ENCODE peak calls at places on chromosomes 6 and 20, in nine cellular contexts. G is GM23338, C is osteoblast, U is brain microvascular endothelial cell, I is prostate gland, B is tibial artery, P is IMR-90, Z is breast epithelium, F is HepG2. V is an unnamed sample.

GRCh38 chr6:158344534-158344933 is 32.3 kb downstream of the TULP4 start:
- DNase-seq in G (no peak), C (no peak), U (no peak), I (no peak), B (no peak), P (no peak), Z (no peak), F (no peak), V (no peak)

GRCh38 chr20:62792182-62792939 is 3.9 kb upstream of the MRGBP start:
- DNase-seq in G (no peak), C (no peak), U (peak; percentile 73), I (no peak), B (no peak), P (peak; percentile 77), Z (no peak), F (peak; percentile 48), V (no peak)

GRCh38 chr6:50589751-50590470 is 123.4 kb upstream of the TFAP2D start:
- DNase-seq in G (no peak), C (no peak), U (no peak), I (no peak), B (no peak), P (no peak), Z (no peak), F (no peak), V (no peak)

GRCh38 chr6:44657201-44657824 is 269.8 kb downstream of the CDC5L start:
- DNase-seq in G (peak; percentile 27), C (no peak), U (peak; percentile 29), I (no peak), B (no peak), P (peak; percentile 53), Z (no peak), F (no peak), V (no peak)

GRCh38 chr6:9514146-9514545 is 900.7 kb downstream of the TFAP2A start:
- DNase-seq in G (no peak), C (no peak), U (no peak), I (no peak), B (no peak), P (no peak), Z (no peak), F (no peak), V (no peak)

GRCh38 chr6:139490482-139490881 is 116.0 kb upstream of the CITED2 start:
- DNase-seq in G (no peak), C (no peak), U (no peak), I (no peak), B (no peak), P (peak; percentile 58), Z (no peak), F (peak; percentile 74), V (no peak)

GRCh38 chr6:149360536-149360935 is 39.5 kb upstream of the SUMO4 start:
- DNase-seq in G (no peak), C (no peak), U (no peak), I (no peak), B (no peak), P (no peak), Z (no peak), F (no peak), V (no peak)

GRCh38 chr20:7010584-7010983 is 243.1 kb downstream of the BMP2 start:
- DNase-seq in G (no peak), C (no peak), U (no peak), I (no peak), B (no peak), P (no peak), Z (no peak), F (no peak), V (no peak)

GRCh38 chr6:144758602-144759001 is 473.5 kb downstream of the UTRN start:
- DNase-seq in G (no peak), C (no peak), U (peak; percentile 8), I (no peak), B (no peak), P (peak; percentile 28), Z (no peak), F (no peak), V (no peak)

GRCh38 chr6:72787521-72788031 is 165.7 kb downstream of the KCNQ5 start:
- DNase-seq in G (peak; percentile 64), C (peak; percentile 64), U (peak; percentile 70), I (peak; percentile 83), B (no peak), P (peak; percentile 78), Z (no peak), F (no peak), V (no peak)

GRCh38 chr6:7615611-7616383 is 25.8 kb downstream of the SNRNP48 start:
- DNase-seq in G (peak; percentile 80), C (peak; percentile 43), U (peak; percentile 52), I (peak; percentile 48), B (no peak), P (peak; percentile 65), Z (peak; percentile 32), F (peak; percentile 72), V (no peak)

GRCh38 chr6:56959938-56960337 is 5.0 kb downstream of the BEND6 start:
- DNase-seq in G (no peak), C (no peak), U (no peak), I (no peak), B (no peak), P (peak; percentile 77), Z (no peak), F (no peak), V (no peak)

GRCh38 chr6:129606664-129607063 is 103.3 kb downstream of the ARHGAP18 start:
- DNase-seq in G (no peak), C (peak; percentile 19), U (no peak), I (no peak), B (no peak), P (peak; percentile 75), Z (no peak), F (no peak), V (no peak)

GRCh38 chr6:166707045-166707444 is 80.0 kb upstream of the RPS6KA2 start:
- DNase-seq in G (peak; percentile 78), C (peak; percentile 59), U (peak; percentile 43), I (no peak), B (no peak), P (peak; percentile 8), Z (no peak), F (peak; percentile 22), V (peak; percentile 57)

GRCh38 chr6:28664870-28665396 is 139.3 kb downstream of the GPX5 start:
- DNase-seq in G (no peak), C (no peak), U (no peak), I (no peak), B (no peak), P (no peak), Z (no peak), F (no peak), V (no peak)

GRCh38 chr6:116254297-116254724 is 436 bp upstream of the TSPYL4 start:
- DNase-seq in G (no peak), C (no peak), U (no peak), I (no peak), B (no peak), P (no peak), Z (no peak), F (no peak), V (no peak)

GRCh38 chr6:41072836-41073202 is at the start of gene NFYA:
- DNase-seq in G (peak; percentile 99), C (peak; percentile 99), U (no peak), I (no peak), B (peak; percentile 98), P (peak; percentile 99), Z (no peak), F (no peak), V (peak; percentile 100)

GRCh38 chr6:161418458-161418945 is 144.6 kb upstream of the AGPAT4 start:
- DNase-seq in G (peak; percentile 86), C (peak; percentile 82), U (peak; percentile 85), I (peak; percentile 72), B (peak; percentile 29), P (peak; percentile 85), Z (no peak), F (peak; percentile 56), V (no peak)

DNA sequence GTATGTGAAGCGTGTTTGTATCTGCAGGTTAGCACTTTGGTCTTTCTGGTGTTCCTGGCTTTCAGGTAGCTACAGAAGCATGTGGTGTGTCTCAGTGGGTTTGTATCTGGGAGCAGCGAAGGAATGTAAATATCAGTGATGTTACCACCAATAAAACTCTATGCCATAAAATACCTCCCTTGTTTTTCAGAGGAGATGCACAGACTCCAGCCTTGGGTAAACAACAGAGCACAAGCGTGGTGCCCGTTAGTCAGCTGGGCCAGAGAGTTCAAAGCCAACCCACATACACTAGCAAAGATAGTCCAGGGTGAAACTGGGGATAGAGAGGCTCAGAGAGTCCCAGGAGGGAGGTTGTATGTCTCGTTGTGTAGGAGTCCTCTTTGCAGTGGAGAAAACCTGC is 393.8 kb downstream of the SMOC2 start:
- DNase-seq in G (no peak), C (no peak), U (no peak), I (peak; percentile 84), B (no peak), P (no peak), Z (no peak), F (peak; percentile 25), V (no peak)
- H3K27ac ChIP-seq in G (no peak overlapping the region), C (no peak overlapping the region), U (no peak overlapping the region), I (no peak overlapping the region), B (no peak overlapping the region), P (no peak overlapping the region), Z (no peak overlapping the region), F (no peak overlapping the region), V (no peak overlapping the region)

DNA sequence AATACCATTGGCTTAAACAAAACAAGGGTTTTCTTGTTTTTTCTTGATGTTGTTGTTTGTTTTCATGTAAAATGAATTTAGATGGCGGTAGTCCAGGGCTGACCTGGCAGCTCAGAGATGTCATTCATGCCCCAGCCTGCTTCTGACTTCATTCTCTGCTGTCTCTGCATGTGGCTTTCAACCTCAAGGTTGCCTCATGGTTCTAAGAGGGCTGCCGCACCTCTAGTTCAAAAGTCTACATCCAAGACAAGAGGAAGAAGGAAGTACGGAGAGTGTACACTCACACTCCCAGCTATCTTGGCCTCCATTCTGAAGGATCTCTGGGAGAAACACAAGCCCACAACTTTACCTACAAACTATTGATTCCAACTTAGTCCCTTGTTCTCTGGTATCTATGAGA is 1.2 kb upstream of the BTN3A3 start:
- DNase-seq in G (no peak), C (no peak), U (no peak), I (no peak), B (no peak), P (no peak), Z (no peak), F (no peak), V (no peak)
- H3K27ac ChIP-seq in G (no peak overlapping the region), C (no peak overlapping the region), U (no peak overlapping the region), I (peak overlapping the region; percentile 80), B (no peak overlapping the region), P (no peak overlapping the region), Z (peak overlapping the region; percentile 91), F (no peak overlapping the region), V (no peak overlapping the region)

DNA sequence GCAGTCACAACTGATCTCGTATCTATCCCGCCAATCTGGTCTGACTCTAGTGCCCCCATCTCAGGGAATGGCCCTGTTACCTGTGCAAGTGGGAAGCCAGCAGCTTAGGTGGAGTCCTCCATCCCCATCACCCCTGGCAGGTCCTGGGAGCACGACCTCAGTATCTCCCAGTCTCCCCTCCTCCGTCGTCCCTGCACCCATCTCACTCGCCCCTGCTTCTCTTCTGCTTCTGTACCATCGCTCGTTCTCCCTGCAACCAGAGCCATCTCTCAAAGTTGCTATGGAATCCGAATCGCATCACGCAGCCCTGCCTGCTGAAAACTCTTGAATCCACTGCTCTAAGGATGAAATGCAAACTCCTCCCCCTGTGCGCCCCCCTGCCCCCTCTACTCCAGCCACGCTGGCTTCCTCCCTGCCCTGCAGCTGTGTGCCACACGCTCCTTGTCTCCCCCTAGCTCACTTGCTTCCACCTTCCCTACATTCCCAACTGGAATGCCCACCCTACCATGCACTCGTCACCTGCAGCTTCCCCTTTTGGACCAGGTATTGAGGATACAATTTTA is 64.0 kb upstream of the PTGIS start:
- DNase-seq in G (peak; percentile 52), C (no peak), U (no peak), I (no peak), B (no peak), P (no peak), Z (no peak), F (no peak), V (no peak)
- H3K27ac ChIP-seq in G (peak overlapping the region; percentile 90), C (no peak overlapping the region), U (no peak overlapping the region), I (no peak overlapping the region), B (peak overlapping the region; percentile 23), P (no peak overlapping the region), Z (peak overlapping the region; percentile 82), F (no peak overlapping the region), V (no peak overlapping the region)

GRCh38 chr20:32406701-32407100 is 48.6 kb downstream of the ASXL1 start:
- DNase-seq in G (no peak), C (no peak), U (no peak), I (no peak), B (no peak), P (no peak), Z (no peak), F (no peak), V (no peak)
- H3K27ac ChIP-seq in G (no peak overlapping the region), C (no peak overlapping the region), U (no peak overlapping the region), I (no peak overlapping the region), B (no peak overlapping the region), P (no peak overlapping the region), Z (no peak overlapping the region), F (no peak overlapping the region), V (no peak overlapping the region)